ENCODE peak calls at places on chromosomes 11 and 22, in five cellular contexts. Q, M, Y, D and C are unnamed samples.

GRCh38 chr11:7514099-7514725 is 413 bp downstream of the PPFIBP2 start:
- DNase-seq in Q (no peak), M (no peak), Y (no peak), D (no peak), C (no peak)

GRCh38 chr22:20295262-20296064 is 24.4 kb downstream of the DGCR6L start:
- DNase-seq in Q (no peak), M (no peak), Y (no peak), D (no peak), C (no peak)

GRCh38 chr11:72589802-72590761 is 84.1 kb downstream of the PDE2A start:
- DNase-seq in Q (peak), M (peak), Y (peak), D (peak), C (peak)

GRCh38 chr22:23248583-23248982 is 68.3 kb downstream of the BCR start:
- DNase-seq in Q (peak), M (peak), Y (no peak), D (no peak), C (no peak)

GRCh38 chr11:108235633-108236032 is 12.8 kb downstream of the ATM start:
- DNase-seq in Q (no peak), M (no peak), Y (no peak), D (no peak), C (no peak)

GRCh38 chr11:46594383-46594718 is 528 bp upstream of the AMBRA1 start:
- DNase-seq in Q (no peak), M (no peak), Y (no peak), D (no peak), C (no peak)

GRCh38 chr11:76208829-76209670 is 2.7 kb upstream of the WNT11 start:
- DNase-seq in Q (peak), M (peak), Y (peak), D (peak), C (peak)

GRCh38 chr11:14376920-14377319 is 17.9 kb upstream of the RRAS2 start:
- DNase-seq in Q (peak), M (no peak), Y (no peak), D (no peak), C (no peak)

GRCh38 chr11:131671764-131672163 is 301.3 kb downstream of the NTM start:
- DNase-seq in Q (no peak), M (no peak), Y (no peak), D (no peak), C (no peak)

GRCh38 chr22:27952779-27953178 is 33.7 kb upstream of the PITPNB start:
- DNase-seq in Q (peak), M (no peak), Y (no peak), D (no peak), C (no peak)

GRCh38 chr11:117371453-117371852 is 43.8 kb downstream of the CEP164 start:
- DNase-seq in Q (no peak), M (no peak), Y (no peak), D (no peak), C (no peak)

GRCh38 chr11:68792400-68792955 is 41.2 kb upstream of the TESMIN start:
- DNase-seq in Q (no peak), M (no peak), Y (no peak), D (no peak), C (no peak)

GRCh38 chr22:24421428-24421931 is 5.9 kb upstream of the ADORA2A start:
- DNase-seq in Q (no peak), M (no peak), Y (no peak), D (no peak), C (no peak)

GRCh38 chr22:41699264-41700104 is at the start of gene MEI1:
- DNase-seq in Q (peak), M (peak), Y (peak), D (peak), C (peak)

GRCh38 chr11:22957890-22958289 is 97.6 kb upstream of the CCDC179 start:
- DNase-seq in Q (no peak), M (no peak), Y (no peak), D (no peak), C (no peak)

GRCh38 chr11:64853709-64854108 is 9.3 kb upstream of the CDC42BPG start:
- DNase-seq in Q (no peak), M (no peak), Y (no peak), D (no peak), C (no peak)

GRCh38 chr11:75281469-75282095 is 41.0 kb downstream of the TPBGL start:
- DNase-seq in Q (no peak), M (peak), Y (no peak), D (no peak), C (no peak)

GRCh38 chr22:47019012-47019790 is 256.8 kb downstream of the TBC1D22A start:
- DNase-seq in Q (peak), M (no peak), Y (no peak), D (no peak), C (no peak)

GRCh38 chr22:44395116-44396005 is 82.6 kb upstream of the SHISAL1 start:
- DNase-seq in Q (no peak), M (peak), Y (no peak), D (peak), C (no peak)

GRCh38 chr11:18365736-18366135 is 28.6 kb upstream of the LDHA start:
- DNase-seq in Q (no peak), M (no peak), Y (no peak), D (no peak), C (no peak)

GRCh38 chr22:29225422-29226090 is 19.9 kb downstream of the EMID1 start:
- DNase-seq in Q (peak), M (peak), Y (no peak), D (peak), C (no peak)

GRCh38 chr11:10906521-10906920 is 48.7 kb upstream of the ZBED5 start:
- DNase-seq in Q (peak), M (no peak), Y (no peak), D (no peak), C (no peak)

GRCh38 chr11:134654161-134654915 is 242.3 kb upstream of the B3GAT1 start:
- DNase-seq in Q (no peak), M (peak), Y (no peak), D (no peak), C (no peak)

GRCh38 chr11:69272961-69273461 is 20.9 kb upstream of the MYEOV start:
- DNase-seq in Q (no peak), M (peak), Y (no peak), D (no peak), C (no peak)

GRCh38 chr22:24094966-24095365 is 83.9 kb downstream of the CABIN1 start:
- DNase-seq in Q (no peak), M (peak), Y (no peak), D (no peak), C (no peak)

GRCh38 chr11:2444301-2445106 is at the start of the genes KCNQ1 and TRPM5:
- DNase-seq in Q (no peak), M (peak), Y (peak), D (peak), C (peak)
- H3K4me3 ChIP-seq in Q (no peak), M (peak), Y (peak), D (peak), C (no peak)

DNA sequence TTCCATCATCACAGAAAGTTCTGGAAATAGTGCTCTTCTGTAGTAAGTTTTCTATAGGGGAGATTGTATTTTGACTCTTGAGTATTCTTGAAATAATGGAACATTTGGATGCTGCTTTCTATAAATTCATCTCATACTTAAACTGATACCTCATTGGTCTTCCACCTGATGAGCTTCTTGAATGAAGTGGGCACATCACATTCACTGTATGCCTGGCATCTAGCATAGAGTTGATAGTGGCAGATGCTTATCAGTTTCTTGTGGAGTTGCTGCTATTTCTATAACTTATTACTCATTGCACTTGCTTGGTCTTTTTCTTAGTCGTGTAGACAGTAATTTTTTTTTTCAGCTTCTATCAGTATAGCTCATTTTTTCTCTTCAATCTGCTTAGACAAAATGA is 5.4 kb downstream of the ATXN10 start:
- DNase-seq in Q (no peak), M (no peak), Y (no peak), D (no peak), C (no peak)
- TF ChIP-seq CTCF in Q (no peak), M (no peak), Y (no peak), D (no peak), C (no peak)

DNA sequence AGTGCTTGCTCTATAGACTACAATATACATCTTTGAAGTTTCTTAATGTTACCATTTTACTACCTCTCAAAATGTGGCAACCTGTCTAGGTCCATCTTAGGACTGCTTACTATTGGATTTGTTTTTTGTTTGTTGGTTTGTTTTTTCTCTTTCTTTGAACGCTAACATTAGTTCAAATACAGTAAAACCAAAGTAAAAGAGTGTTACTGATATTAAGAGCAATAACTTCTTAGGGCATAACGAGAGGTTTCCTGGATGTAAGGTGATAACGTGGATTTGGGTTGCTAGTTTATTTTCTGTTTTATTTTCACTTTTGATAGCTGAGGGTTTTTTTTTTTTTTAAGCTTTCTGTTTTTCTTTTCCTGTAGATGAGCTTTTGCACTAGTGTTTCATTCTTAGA is 43.6 kb downstream of the TMEM135 start:
- DNase-seq in Q (no peak), M (no peak), Y (no peak), D (no peak), C (peak)
- H3K4me3 ChIP-seq in Q (no peak), M (peak), Y (peak), D (peak), C (peak)

GRCh38 chr11:34833602-34834001 is 82.6 kb downstream of the APIP start:
- DNase-seq in Q (no peak), M (no peak), Y (no peak), D (no peak), C (no peak)

GRCh38 chr11:34839969-34840368 is 76.2 kb downstream of the APIP start:
- DNase-seq in Q (no peak), M (no peak), Y (no peak), D (no peak), C (no peak)

GRCh38 chr11:34840736-34841386 is 75.3 kb downstream of the APIP start:
- DNase-seq in Q (peak), M (no peak), Y (no peak), D (no peak), C (peak)

GRCh38 chr11:34837246-34837856 is 78.8 kb downstream of the APIP start:
- DNase-seq in Q (no peak), M (no peak), Y (no peak), D (no peak), C (no peak)
- TF ChIP-seq CTCF in Q (peak), M (no peak), Y (no peak), D (no peak), C (no peak)

DNA sequence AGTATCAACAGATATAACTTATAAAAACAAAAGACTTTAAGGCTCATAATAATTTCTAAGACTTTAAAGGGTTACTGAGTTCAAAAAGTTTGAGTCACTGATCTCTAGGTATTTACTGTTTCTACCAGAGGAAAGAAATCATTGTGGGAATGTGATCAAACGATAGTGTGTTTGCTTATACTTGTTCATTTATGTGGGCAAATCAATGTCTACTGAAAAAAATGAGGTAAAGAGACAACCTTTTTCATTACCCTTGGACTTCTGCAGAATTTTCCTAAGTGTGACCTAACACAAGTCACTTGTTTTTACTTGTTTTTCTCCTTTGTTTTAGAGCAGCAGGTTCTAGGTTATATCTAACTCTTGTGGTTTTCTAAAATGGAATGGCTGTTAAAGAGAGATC is 65.4 kb downstream of the PRR5L start:
- DNase-seq in Q (no peak), M (no peak), Y (no peak), D (no peak), C (no peak)
- H3K4me3 ChIP-seq in Q (no peak), M (peak), Y (no peak), D (peak), C (no peak)

GRCh38 chr11:12235080-12235479 is 124.7 kb downstream of the MICAL2 start:
- DNase-seq in Q (no peak), M (no peak), Y (no peak), D (no peak), C (no peak)

GRCh38 chr11:12234216-12234615 is 123.8 kb downstream of the MICAL2 start:
- DNase-seq in Q (no peak), M (no peak), Y (no peak), D (no peak), C (no peak)

GRCh38 chr11:12235945-12236743 is 125.8 kb downstream of the MICAL2 start:
- DNase-seq in Q (peak), M (no peak), Y (peak), D (no peak), C (no peak)

GRCh38 chr11:12236744-12237101 is 126.3 kb downstream of the MICAL2 start:
- DNase-seq in Q (no peak), M (no peak), Y (no peak), D (no peak), C (no peak)

GRCh38 chr11:12235549-12235944 is 125.2 kb downstream of the MICAL2 start:
- DNase-seq in Q (peak), M (no peak), Y (no peak), D (no peak), C (no peak)
- TF ChIP-seq CTCF in Q (no peak), M (no peak), Y (no peak), D (no peak), C (no peak)

GRCh38 chr11:31807791-31808074 is 3.4 kb downstream of the PAX6 start:
- DNase-seq in Q (no peak), M (no peak), Y (no peak), D (no peak), C (no peak)

GRCh38 chr11:31805037-31805628 is 6.0 kb downstream of the PAX6 start:
- DNase-seq in Q (no peak), M (peak), Y (no peak), D (no peak), C (no peak)

GRCh38 chr11:31805629-31806185 is 5.4 kb downstream of the PAX6 start:
- DNase-seq in Q (no peak), M (no peak), Y (no peak), D (no peak), C (no peak)

GRCh38 chr11:31806944-31807790 is 4.0 kb downstream of the PAX6 start:
- DNase-seq in Q (no peak), M (no peak), Y (no peak), D (no peak), C (no peak)

DNA sequence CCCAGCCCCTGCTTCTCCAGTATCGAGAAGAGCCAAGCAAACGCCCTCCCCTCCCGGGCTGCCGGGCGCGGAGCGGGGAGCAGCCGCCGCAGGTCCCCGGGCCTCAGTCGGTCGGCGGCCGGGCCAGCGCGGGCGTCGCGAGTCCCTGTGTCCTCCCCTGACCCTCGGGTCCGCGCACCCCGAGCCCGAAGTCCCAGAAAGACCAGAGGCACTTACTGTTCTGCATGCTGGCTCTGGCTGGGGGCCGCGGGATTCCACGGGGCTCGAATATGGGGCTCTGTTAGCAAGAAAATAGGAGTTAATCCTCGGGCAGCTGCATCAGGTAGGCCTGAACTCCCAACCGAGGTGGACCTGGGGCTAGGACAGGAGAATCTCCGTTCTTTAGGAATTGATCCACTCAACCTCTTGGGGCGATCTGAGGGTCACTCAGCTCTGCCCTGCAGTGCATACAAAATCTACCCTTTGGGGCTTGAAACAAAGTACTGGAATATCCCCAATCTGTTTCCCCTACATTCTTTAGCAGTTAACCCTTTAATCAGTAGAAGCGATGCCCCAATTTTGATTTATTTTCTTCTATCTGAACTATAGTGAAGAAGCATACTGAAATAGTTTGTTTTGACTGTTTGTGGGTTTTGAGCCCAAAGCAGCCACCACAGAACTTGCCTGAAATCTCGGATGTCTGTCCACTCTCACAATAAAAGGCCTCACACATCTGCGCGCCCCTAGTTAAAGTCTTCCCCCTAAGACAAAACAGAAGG is 4.8 kb downstream of the PAX6 start:
- DNase-seq in Q (no peak), M (no peak), Y (no peak), D (no peak), C (no peak)
- H3K4me3 ChIP-seq in Q (no peak), M (no peak), Y (no peak), D (no peak), C (no peak)

GRCh38 chr11:122653911-122654310 is 1.6 kb upstream of the UBASH3B start:
- DNase-seq in Q (peak), M (no peak), Y (no peak), D (no peak), C (no peak)
- TF ChIP-seq CTCF in Q (no peak), M (no peak), Y (no peak), D (no peak), C (no peak)

GRCh38 chr11:31802000-31802551 is 9.0 kb downstream of the PAX6 start:
- DNase-seq in Q (no peak), M (no peak), Y (no peak), D (no peak), C (no peak)

GRCh38 chr11:31802990-31803812 is 7.9 kb downstream of the PAX6 start:
- DNase-seq in Q (no peak), M (no peak), Y (no peak), D (no peak), C (no peak)

GRCh38 chr11:31801298-31801702 is 9.8 kb downstream of the PAX6 start:
- DNase-seq in Q (no peak), M (no peak), Y (no peak), D (no peak), C (no peak)

GRCh38 chr11:31803813-31804438 is 7.2 kb downstream of the PAX6 start:
- DNase-seq in Q (no peak), M (no peak), Y (no peak), D (no peak), C (no peak)

GRCh38 chr11:31802609-31802989 is 8.5 kb downstream of the PAX6 start:
- DNase-seq in Q (no peak), M (no peak), Y (no peak), D (no peak), C (no peak)
- H3K4me3 ChIP-seq in Q (no peak), M (no peak), Y (no peak), D (no peak), C (no peak)